ENCODE peak calls at places on chromosomes 1 and 21, in four cellular contexts. Y, A, B and I are unnamed samples.

GRCh38 chr1:71101839-71102376 is 21.1 kb upstream of the ZRANB2 start:
- DNase-seq in Y (no peak), A (no peak), B (no peak), I (no peak)

GRCh38 chr1:154137888-154138287 is 17.0 kb downstream of the NUP210L start:
- DNase-seq in Y (no peak), A (no peak), B (no peak), I (no peak)

GRCh38 chr1:72690871-72691270 is 408.5 kb upstream of the NEGR1 start:
- DNase-seq in B (no peak), Y (no peak), A (no peak), I (no peak)

GRCh38 chr1:36151845-36152203 is 2.5 kb upstream of the TRAPPC3 start:
- DNase-seq in Y (no peak), A (no peak), B (peak; percentile 47), I (no peak)

GRCh38 chr1:40153073-40153770 is 8.0 kb upstream of the RLF start:
- DNase-seq in A (peak; percentile 37), Y (peak; percentile 44), B (no peak), I (no peak)

GRCh38 chr1:33176362-33176850 is 5.4 kb downstream of the TRIM62 start:
- DNase-seq in Y (no peak), B (no peak), A (no peak), I (no peak)

GRCh38 chr1:111989531-111990025 is at the start of gene KCND3:
- DNase-seq in Y (peak; percentile 66), B (peak; percentile 47), A (no peak), I (no peak)

GRCh38 chr21:35470522-35470921 is 421.4 kb upstream of the RUNX1 start:
- DNase-seq in B (no peak), Y (no peak), A (no peak), I (no peak)

GRCh38 chr1:112510340-112510739 is 1.6 kb downstream of the WNT2B start:
- DNase-seq in B (no peak), Y (no peak), A (no peak), I (no peak)

GRCh38 chr1:229018674-229019295 is 252.1 kb upstream of the RAB4A start:
- DNase-seq in Y (no peak), B (no peak), A (no peak), I (no peak)

GRCh38 chr1:100463809-100464424 is 74.0 kb upstream of the GPR88 start:
- DNase-seq in B (peak; percentile 31), Y (peak; percentile 79), A (peak; percentile 47), I (peak; percentile 41)

GRCh38 chr1:11342677-11343076 is 69.7 kb downstream of the UBIAD1 start:
- DNase-seq in A (no peak), B (no peak), Y (no peak), I (no peak)

GRCh38 chr1:3598051-3598471 is 13.2 kb downstream of the MEGF6 start:
- DNase-seq in Y (peak; percentile 38), A (no peak), B (peak; percentile 44), I (no peak)

GRCh38 chr1:91398291-91398690 is 6.3 kb downstream of the HFM1 start:
- DNase-seq in B (no peak), A (no peak), Y (no peak), I (no peak)

GRCh38 chr1:2225029-2225428 is 3.1 kb upstream of the SKI start:
- DNase-seq in A (no peak), B (no peak), Y (no peak), I (no peak)

GRCh38 chr1:9842781-9843575 is 19.2 kb upstream of the CLSTN1 start:
- DNase-seq in A (no peak), B (no peak), Y (no peak), I (no peak)

GRCh38 chr1:42955311-42956063 is 3.2 kb downstream of the SLC2A1 start:
- DNase-seq in Y (no peak), A (no peak), B (no peak), I (no peak)

GRCh38 chr1:6087402-6087772 is 41.7 kb downstream of the KCNAB2 start:
- DNase-seq in A (no peak), B (no peak), Y (no peak), I (no peak)

GRCh38 chr1:58779837-58780585 is 3.8 kb downstream of the JUN start:
- DNase-seq in A (peak; percentile 53), Y (peak; percentile 25), B (peak; percentile 33), I (peak; percentile 57)

GRCh38 chr1:55580845-55581332 is 365.7 kb upstream of the USP24 start:
- DNase-seq in Y (no peak), B (no peak), A (peak; percentile 51), I (no peak)

DNA sequence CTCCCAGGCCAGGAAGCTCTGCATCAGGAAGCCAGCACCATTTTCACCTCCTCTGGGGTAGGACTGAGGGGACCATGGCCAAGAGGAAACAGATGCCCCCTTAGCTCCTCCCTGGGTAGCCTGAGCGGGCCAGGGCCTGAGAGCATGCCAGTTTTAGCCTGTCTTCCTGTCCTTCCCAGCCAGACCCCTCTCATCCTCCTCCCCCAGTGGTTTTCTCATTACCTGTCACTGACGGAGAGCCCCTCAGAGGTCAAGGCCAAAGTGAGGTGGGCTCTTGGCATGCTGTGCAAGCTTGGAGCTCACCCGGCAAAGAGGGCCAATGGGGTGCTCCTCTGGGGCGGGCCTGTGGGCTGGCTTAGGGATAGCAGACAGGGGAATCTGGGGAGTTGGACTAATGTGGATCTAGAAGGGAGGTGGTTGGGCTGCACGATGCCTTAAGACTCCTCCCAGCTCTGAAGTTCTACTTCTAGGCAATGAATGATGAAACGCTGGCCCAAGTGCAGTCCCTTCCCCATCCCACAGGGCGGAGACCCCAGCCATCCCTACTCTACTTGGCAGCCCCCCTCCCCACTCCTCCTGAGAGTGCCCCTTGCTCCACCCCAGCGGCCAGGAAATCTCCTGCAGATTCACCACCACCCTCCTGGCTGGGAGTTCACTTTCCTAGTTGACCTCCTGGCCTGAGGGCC is 9.5 kb upstream of the LMNA start:
- DNase-seq in Y (no peak), A (peak; percentile 15), B (peak; percentile 66), I (no peak)
- H3K4me1 ChIP-seq in Y (peaks cover 45% of the 10 kb centered on the region), A (peaks cover 56% of the 10 kb centered on the region), B (peaks cover 24% of the 10 kb centered on the region), I (peaks cover 68% of the 10 kb centered on the region)

DNA sequence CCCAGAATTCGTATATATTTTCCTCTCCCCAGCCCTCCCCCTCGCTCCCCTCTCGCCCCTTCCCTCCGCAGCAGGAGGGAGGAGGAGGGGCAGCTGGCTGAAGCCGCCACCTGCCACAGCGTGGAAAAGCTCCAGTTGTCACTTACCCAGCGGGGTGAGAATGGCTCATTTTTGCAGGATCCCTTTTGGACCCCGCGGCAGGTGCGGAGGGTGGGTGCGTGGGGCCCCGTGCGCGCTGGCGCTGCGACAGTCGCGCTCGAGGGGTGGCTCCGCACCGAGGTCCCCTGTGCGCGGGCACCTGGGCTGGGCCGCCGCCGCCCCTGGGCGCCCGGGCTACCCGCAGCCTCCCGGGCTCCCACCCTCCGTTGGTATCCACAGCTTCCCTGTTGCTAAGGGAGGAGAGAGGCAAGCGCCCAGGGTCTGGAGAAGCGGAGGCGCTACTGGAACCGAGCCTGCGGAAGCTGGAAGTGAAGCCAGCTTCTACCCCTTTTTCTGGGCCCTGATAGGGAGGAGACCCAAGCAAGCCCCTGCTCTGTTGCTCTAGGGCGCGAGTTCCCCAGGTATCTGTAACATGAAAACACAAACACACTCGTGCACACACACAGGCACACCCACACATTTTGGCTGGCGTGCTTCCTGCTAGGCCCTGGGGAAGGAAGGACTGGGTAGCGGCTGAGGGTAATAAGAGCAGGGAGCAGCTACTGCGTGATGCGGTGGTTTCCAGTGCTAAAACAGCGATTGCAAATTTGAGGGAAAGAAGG is at the start of gene ERICH3:
- DNase-seq in Y (peak; percentile 30), B (peak; percentile 22), A (no peak), I (no peak)
- H3K4me3 ChIP-seq in Y (peak within 1 kb of the TSS; percentile 36), B (peak within 1 kb of the TSS; percentile 43), A (peak within 1 kb of the TSS; percentile 38), I (no peak within 1 kb of the TSS)

GRCh38 chr1:61125263-61125662 is 42.9 kb downstream of the NFIA start:
- DNase-seq in B (no peak), A (no peak), Y (no peak), I (no peak)
- H3K27ac ChIP-seq in B (no peak overlapping the region), A (peak overlapping the region; percentile 66), Y (no peak overlapping the region), I (no peak overlapping the region)

GRCh38 chr1:165632152-165632469 is 1.1 kb downstream of the MGST3 start:
- DNase-seq in A (no peak), Y (peak; percentile 11), B (no peak), I (no peak)

GRCh38 chr1:165633624-165634023 is 2.6 kb downstream of the MGST3 start:
- DNase-seq in B (no peak), A (no peak), Y (no peak), I (no peak)

GRCh38 chr1:165630629-165631402 is at the start of gene MGST3:
- DNase-seq in B (peak; percentile 93), A (peak; percentile 87), Y (peak; percentile 96), I (peak; percentile 96)

GRCh38 chr1:165631403-165632151 is 543 bp downstream of the MGST3 start:
- DNase-seq in B (peak; percentile 41), Y (peak; percentile 49), A (peak; percentile 54), I (peak; percentile 80)

GRCh38 chr1:165632491-165632890 is 1.5 kb downstream of the MGST3 start:
- DNase-seq in A (no peak), B (no peak), Y (peak; percentile 43), I (no peak)
- H3K4me1 ChIP-seq in A (peaks cover 39% of the 10 kb centered on the region), B (peaks cover 21% of the 10 kb centered on the region), Y (peaks cover 17% of the 10 kb centered on the region), I (peaks cover 13% of the 10 kb centered on the region)

GRCh38 chr1:196557797-196558196 is 50.4 kb downstream of the KCNT2 start:
- DNase-seq in B (no peak), Y (no peak), A (no peak), I (no peak)

GRCh38 chr1:196563768-196564167 is 44.5 kb downstream of the KCNT2 start:
- DNase-seq in B (no peak), A (no peak), Y (no peak), I (no peak)

GRCh38 chr1:196559314-196559713 is 48.9 kb downstream of the KCNT2 start:
- DNase-seq in B (no peak), A (no peak), Y (no peak), I (no peak)

GRCh38 chr1:196558424-196558823 is 49.8 kb downstream of the KCNT2 start:
- DNase-seq in B (no peak), A (peak; percentile 36), Y (no peak), I (no peak)
- H3K4me3 ChIP-seq in B (no peak overlapping the region), A (no peak overlapping the region), Y (no peak overlapping the region), I (peak overlapping the region; percentile 22)